ENCODE peak calls at places on chromosomes 12 and 14, in six cellular contexts. One of them, this sample, is unnamed.

GRCh38 chr12:121388421-121388981 is 11.4 kb upstream of the RNF34 start:
- DNase-seq in AG09309: peak
- DNase-seq in cardiac fibroblast: peak
- DNase-seq in fibroblast of pulmonary artery: peak
- DNase-seq in GM12865: no peak
- DNase-seq in WTC11: no peak
- DNase-seq in this sample: peak

GRCh38 chr12:112294793-112295192 is 87.4 kb downstream of the HECTD4 start:
- DNase-seq in WTC11: no peak
- DNase-seq in cardiac fibroblast: peak
- DNase-seq in GM12865: no peak
- DNase-seq in fibroblast of pulmonary artery: peak
- DNase-seq in AG09309: no peak
- DNase-seq in this sample: no peak

GRCh38 chr12:17928708-17929366 is 161.2 kb downstream of the RERGL start:
- DNase-seq in WTC11: no peak
- DNase-seq in cardiac fibroblast: peak
- DNase-seq in GM12865: no peak
- DNase-seq in fibroblast of pulmonary artery: peak
- DNase-seq in AG09309: peak
- DNase-seq in this sample: peak

GRCh38 chr12:106170285-106170684 is 31.5 kb upstream of the NUAK1 start:
- DNase-seq in fibroblast of pulmonary artery: peak
- DNase-seq in WTC11: no peak
- DNase-seq in AG09309: peak
- DNase-seq in cardiac fibroblast: peak
- DNase-seq in GM12865: no peak
- DNase-seq in this sample: peak

GRCh38 chr12:4911316-4911994 is 1.8 kb downstream of the KCNA1 start:
- DNase-seq in cardiac fibroblast: no peak
- DNase-seq in fibroblast of pulmonary artery: no peak
- DNase-seq in WTC11: peak
- DNase-seq in GM12865: no peak
- DNase-seq in AG09309: no peak
- DNase-seq in this sample: no peak

GRCh38 chr12:95117178-95117599 is 43.8 kb upstream of the NR2C1 start:
- DNase-seq in fibroblast of pulmonary artery: peak
- DNase-seq in AG09309: peak
- DNase-seq in cardiac fibroblast: peak
- DNase-seq in WTC11: peak
- DNase-seq in GM12865: peak
- DNase-seq in this sample: peak

GRCh38 chr12:56631790-56632700 is 1.9 kb upstream of the BAZ2A start:
- DNase-seq in WTC11: peak
- DNase-seq in cardiac fibroblast: peak
- DNase-seq in GM12865: peak
- DNase-seq in AG09309: no peak
- DNase-seq in fibroblast of pulmonary artery: peak
- DNase-seq in this sample: no peak

GRCh38 chr14:78530078-78530477 is 359.9 kb downstream of the NRXN3 start:
- DNase-seq in fibroblast of pulmonary artery: peak
- DNase-seq in WTC11: peak
- DNase-seq in cardiac fibroblast: peak
- DNase-seq in AG09309: no peak
- DNase-seq in GM12865: peak
- DNase-seq in this sample: no peak

GRCh38 chr12:47704719-47705118 is 1.1 kb downstream of the RPAP3 start:
- DNase-seq in WTC11: no peak
- DNase-seq in cardiac fibroblast: no peak
- DNase-seq in AG09309: no peak
- DNase-seq in fibroblast of pulmonary artery: no peak
- DNase-seq in GM12865: no peak
- DNase-seq in this sample: no peak

GRCh38 chr12:52139579-52140062 is 52.2 kb downstream of the KRT80 start:
- DNase-seq in AG09309: no peak
- DNase-seq in GM12865: no peak
- DNase-seq in cardiac fibroblast: no peak
- DNase-seq in WTC11: peak
- DNase-seq in fibroblast of pulmonary artery: no peak
- DNase-seq in this sample: peak

GRCh38 chr12:104372048-104372720 is 68.6 kb downstream of the EID3 start:
- DNase-seq in GM12865: peak
- DNase-seq in WTC11: no peak
- DNase-seq in fibroblast of pulmonary artery: no peak
- DNase-seq in cardiac fibroblast: peak
- DNase-seq in AG09309: no peak
- DNase-seq in this sample: no peak

GRCh38 chr14:89266754-89267153 is 150.3 kb downstream of the FOXN3 start:
- DNase-seq in fibroblast of pulmonary artery: no peak
- DNase-seq in AG09309: no peak
- DNase-seq in WTC11: no peak
- DNase-seq in cardiac fibroblast: peak
- DNase-seq in GM12865: no peak
- DNase-seq in this sample: no peak

GRCh38 chr12:49126852-49127763 is 4.1 kb downstream of the TUBA1B start:
- DNase-seq in cardiac fibroblast: no peak
- DNase-seq in WTC11: no peak
- DNase-seq in fibroblast of pulmonary artery: no peak
- DNase-seq in AG09309: no peak
- DNase-seq in GM12865: peak
- DNase-seq in this sample: no peak

GRCh38 chr14:66507181-66507721 is 696 bp upstream of the GPHN start:
- DNase-seq in WTC11: no peak
- DNase-seq in GM12865: no peak
- DNase-seq in AG09309: no peak
- DNase-seq in fibroblast of pulmonary artery: no peak
- DNase-seq in cardiac fibroblast: no peak
- DNase-seq in this sample: no peak

GRCh38 chr12:54337854-54338650 is 13.1 kb downstream of the COPZ1 start:
- DNase-seq in AG09309: no peak
- DNase-seq in cardiac fibroblast: peak
- DNase-seq in GM12865: no peak
- DNase-seq in fibroblast of pulmonary artery: no peak
- DNase-seq in WTC11: no peak
- DNase-seq in this sample: no peak
- TF ChIP-seq CTCF in AG09309: no peak
- TF ChIP-seq CTCF in cardiac fibroblast: peak
- TF ChIP-seq CTCF in GM12865: no peak
- TF ChIP-seq CTCF in fibroblast of pulmonary artery: no peak
- TF ChIP-seq CTCF in WTC11: no peak
- TF ChIP-seq CTCF in this sample: no peak

DNA sequence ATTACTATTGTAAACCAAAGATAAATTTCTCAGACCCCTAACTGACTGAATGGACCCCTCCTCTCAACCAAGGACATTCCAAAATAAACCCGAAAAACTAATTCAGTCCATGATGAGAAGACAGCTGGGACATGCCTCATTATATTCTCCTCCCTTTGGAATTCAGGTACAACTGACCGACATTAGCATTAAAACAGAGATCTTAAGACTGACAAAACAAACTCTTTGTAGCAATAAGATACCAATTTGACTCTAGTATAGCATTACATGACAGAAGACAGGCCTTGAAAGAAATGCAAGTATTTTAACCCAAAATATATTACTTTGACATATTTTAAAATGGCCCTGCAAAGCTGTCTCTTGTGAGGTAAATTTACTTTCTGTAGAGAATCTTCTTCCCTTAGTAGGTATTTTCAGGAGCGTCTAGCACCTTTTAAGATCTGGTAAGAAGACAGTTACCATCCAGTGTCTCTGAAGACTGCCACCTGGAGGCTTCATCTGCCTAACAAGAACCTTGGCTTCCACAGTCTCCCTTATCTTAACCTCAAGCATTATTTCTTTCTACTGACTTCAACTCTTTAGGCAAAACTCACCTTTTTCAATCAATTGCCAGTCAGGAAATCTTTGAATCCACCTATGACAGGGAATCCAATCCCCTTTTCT is 957.5 kb downstream of the SLC6A15 start:
- DNase-seq in GM12865: peak
- DNase-seq in fibroblast of pulmonary artery: peak
- DNase-seq in cardiac fibroblast: no peak
- DNase-seq in AG09309: no peak
- DNase-seq in WTC11: peak
- DNase-seq in this sample: no peak
- TF ChIP-seq CTCF in GM12865: no peak
- TF ChIP-seq CTCF in fibroblast of pulmonary artery: peak
- TF ChIP-seq CTCF in cardiac fibroblast: no peak
- TF ChIP-seq CTCF in AG09309: peak
- TF ChIP-seq CTCF in WTC11: no peak
- TF ChIP-seq CTCF in this sample: peak

DNA sequence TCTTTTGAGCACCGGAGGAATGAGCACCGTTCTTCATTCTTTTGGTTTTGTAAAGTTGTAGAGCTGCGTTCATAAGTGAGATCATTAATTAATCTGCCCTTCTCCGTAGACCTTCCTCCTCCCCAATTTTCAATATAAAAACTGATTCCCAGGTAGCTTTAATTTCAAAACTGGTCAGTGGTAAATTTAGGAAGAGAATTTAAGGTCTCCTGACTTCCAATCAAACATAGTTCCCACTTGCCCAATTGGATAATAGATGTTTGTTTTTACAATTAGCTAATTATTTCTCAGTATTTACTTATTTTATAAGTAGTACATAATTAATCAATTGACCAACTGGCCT is 27.2 kb upstream of the YBX3 start:
- DNase-seq in WTC11: no peak
- DNase-seq in AG09309: no peak
- DNase-seq in fibroblast of pulmonary artery: no peak
- DNase-seq in GM12865: no peak
- DNase-seq in cardiac fibroblast: no peak
- DNase-seq in this sample: no peak
- TF ChIP-seq CTCF in WTC11: no peak
- TF ChIP-seq CTCF in AG09309: no peak
- TF ChIP-seq CTCF in fibroblast of pulmonary artery: no peak
- TF ChIP-seq CTCF in GM12865: no peak
- TF ChIP-seq CTCF in cardiac fibroblast: no peak
- TF ChIP-seq CTCF in this sample: peak

GRCh38 chr14:93935213-93935612 is 8.1 kb downstream of the FAM181A start:
- DNase-seq in fibroblast of pulmonary artery: no peak
- DNase-seq in GM12865: no peak
- DNase-seq in cardiac fibroblast: no peak
- DNase-seq in WTC11: no peak
- DNase-seq in AG09309: no peak
- DNase-seq in this sample: no peak
- TF ChIP-seq CTCF in fibroblast of pulmonary artery: no peak
- TF ChIP-seq CTCF in GM12865: no peak
- TF ChIP-seq CTCF in cardiac fibroblast: no peak
- TF ChIP-seq CTCF in WTC11: no peak
- TF ChIP-seq CTCF in AG09309: no peak
- TF ChIP-seq CTCF in this sample: no peak

DNA sequence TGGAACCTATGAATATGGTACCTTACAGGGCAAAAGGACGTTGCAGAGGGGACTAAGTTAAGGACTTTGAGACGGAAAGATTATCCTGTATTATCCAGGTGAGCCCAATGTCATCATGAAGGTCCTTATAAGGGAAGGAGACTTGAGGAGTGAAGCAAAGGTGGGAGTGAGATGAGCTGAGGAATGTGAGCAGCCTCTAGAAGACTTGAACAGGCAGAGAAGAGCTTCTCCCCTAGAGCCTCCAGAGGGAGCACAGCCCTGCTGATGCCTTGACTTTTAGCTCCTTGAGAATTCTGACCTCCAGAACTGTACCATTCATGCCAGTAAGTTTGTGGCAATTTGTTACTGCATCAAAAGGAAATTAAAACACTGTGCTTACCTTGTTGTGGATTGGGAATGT is 41.8 kb upstream of the DCD start:
- DNase-seq in fibroblast of pulmonary artery: peak
- DNase-seq in cardiac fibroblast: no peak
- DNase-seq in AG09309: no peak
- DNase-seq in GM12865: no peak
- DNase-seq in WTC11: peak
- DNase-seq in this sample: no peak
- TF ChIP-seq CTCF in fibroblast of pulmonary artery: no peak
- TF ChIP-seq CTCF in cardiac fibroblast: no peak
- TF ChIP-seq CTCF in AG09309: no peak
- TF ChIP-seq CTCF in GM12865: peak
- TF ChIP-seq CTCF in WTC11: no peak
- TF ChIP-seq CTCF in this sample: peak